ENCODE peak calls at places on chromosomes 3 and 15, in seven cellular contexts. One of them, this sample, is unnamed.

GRCh38 chr15:44193651-44194396 is 1.2 kb downstream of the FRMD5 start:
- DNase-seq in cardiac fibroblast: peak
- DNase-seq in kidney epithelial cell: no peak
- DNase-seq in lower lobe of right lung: no peak
- DNase-seq in GM12865: no peak
- DNase-seq in tibial nerve: no peak
- DNase-seq in heart left ventricle: no peak
- DNase-seq in this sample: no peak

GRCh38 chr3:173510565-173510964 is 113.0 kb downstream of the NLGN1 start:
- DNase-seq in cardiac fibroblast: no peak
- DNase-seq in kidney epithelial cell: no peak
- DNase-seq in lower lobe of right lung: no peak
- DNase-seq in GM12865: no peak
- DNase-seq in tibial nerve: no peak
- DNase-seq in heart left ventricle: no peak
- DNase-seq in this sample: no peak

GRCh38 chr15:65796610-65797012 is 4.5 kb upstream of the DENND4A start:
- DNase-seq in cardiac fibroblast: peak
- DNase-seq in kidney epithelial cell: peak
- DNase-seq in lower lobe of right lung: no peak
- DNase-seq in GM12865: no peak
- DNase-seq in tibial nerve: no peak
- DNase-seq in heart left ventricle: no peak
- DNase-seq in this sample: no peak

GRCh38 chr3:156605686-156606605 is 51.0 kb upstream of the SSR3 start:
- DNase-seq in cardiac fibroblast: peak
- DNase-seq in kidney epithelial cell: peak
- DNase-seq in lower lobe of right lung: peak
- DNase-seq in GM12865: no peak
- DNase-seq in tibial nerve: peak
- DNase-seq in heart left ventricle: peak
- DNase-seq in this sample: no peak

GRCh38 chr15:42155546-42156265 is 730 bp downstream of the PLA2G4F start:
- DNase-seq in cardiac fibroblast: no peak
- DNase-seq in kidney epithelial cell: no peak
- DNase-seq in lower lobe of right lung: peak
- DNase-seq in GM12865: no peak
- DNase-seq in tibial nerve: no peak
- DNase-seq in heart left ventricle: no peak
- DNase-seq in this sample: no peak

GRCh38 chr15:73632670-73633058 is 525 bp downstream of the NPTN start:
- DNase-seq in cardiac fibroblast: no peak
- DNase-seq in kidney epithelial cell: no peak
- DNase-seq in lower lobe of right lung: peak
- DNase-seq in GM12865: peak
- DNase-seq in tibial nerve: no peak
- DNase-seq in heart left ventricle: no peak
- DNase-seq in this sample: no peak

GRCh38 chr15:75589071-75589470 is 10.0 kb upstream of the PTPN9 start:
- DNase-seq in cardiac fibroblast: no peak
- DNase-seq in kidney epithelial cell: no peak
- DNase-seq in lower lobe of right lung: no peak
- DNase-seq in GM12865: no peak
- DNase-seq in tibial nerve: no peak
- DNase-seq in heart left ventricle: no peak
- DNase-seq in this sample: no peak

GRCh38 chr15:48832648-48833047 is 21.8 kb upstream of the CEP152 start:
- DNase-seq in cardiac fibroblast: no peak
- DNase-seq in kidney epithelial cell: no peak
- DNase-seq in lower lobe of right lung: no peak
- DNase-seq in GM12865: no peak
- DNase-seq in tibial nerve: no peak
- DNase-seq in heart left ventricle: no peak
- DNase-seq in this sample: no peak

GRCh38 chr15:45143056-45143455 is 13.3 kb downstream of the DUOX1 start:
- DNase-seq in cardiac fibroblast: no peak
- DNase-seq in kidney epithelial cell: no peak
- DNase-seq in lower lobe of right lung: no peak
- DNase-seq in GM12865: no peak
- DNase-seq in tibial nerve: no peak
- DNase-seq in heart left ventricle: no peak
- DNase-seq in this sample: no peak

GRCh38 chr3:47421741-47422649 is 41.2 kb downstream of the PTPN23 start:
- DNase-seq in cardiac fibroblast: peak
- DNase-seq in kidney epithelial cell: no peak
- DNase-seq in lower lobe of right lung: no peak
- DNase-seq in GM12865: no peak
- DNase-seq in tibial nerve: no peak
- DNase-seq in heart left ventricle: peak
- DNase-seq in this sample: no peak

GRCh38 chr15:60326824-60327654 is 70.7 kb downstream of the ANXA2 start:
- DNase-seq in cardiac fibroblast: peak
- DNase-seq in kidney epithelial cell: no peak
- DNase-seq in lower lobe of right lung: no peak
- DNase-seq in GM12865: peak
- DNase-seq in tibial nerve: peak
- DNase-seq in heart left ventricle: no peak
- DNase-seq in this sample: no peak

GRCh38 chr3:129453732-129454131 is 13.7 kb downstream of the IFT122 start:
- DNase-seq in cardiac fibroblast: peak
- DNase-seq in kidney epithelial cell: no peak
- DNase-seq in lower lobe of right lung: no peak
- DNase-seq in GM12865: no peak
- DNase-seq in tibial nerve: no peak
- DNase-seq in heart left ventricle: no peak
- DNase-seq in this sample: no peak

GRCh38 chr3:4570840-4571621 is 77.9 kb downstream of the ITPR1 start:
- DNase-seq in cardiac fibroblast: no peak
- DNase-seq in kidney epithelial cell: no peak
- DNase-seq in lower lobe of right lung: no peak
- DNase-seq in GM12865: peak
- DNase-seq in tibial nerve: no peak
- DNase-seq in heart left ventricle: no peak
- DNase-seq in this sample: no peak

GRCh38 chr3:29777869-29778268 is 497.0 kb downstream of the RBMS3 start:
- DNase-seq in cardiac fibroblast: no peak
- DNase-seq in kidney epithelial cell: no peak
- DNase-seq in lower lobe of right lung: no peak
- DNase-seq in GM12865: no peak
- DNase-seq in tibial nerve: no peak
- DNase-seq in heart left ventricle: no peak
- DNase-seq in this sample: no peak

GRCh38 chr3:72960812-72961518 is 35.6 kb upstream of the PPP4R2 start:
- DNase-seq in cardiac fibroblast: peak
- DNase-seq in kidney epithelial cell: no peak
- DNase-seq in lower lobe of right lung: no peak
- DNase-seq in GM12865: peak
- DNase-seq in tibial nerve: peak
- DNase-seq in heart left ventricle: peak
- DNase-seq in this sample: no peak

GRCh38 chr15:71400347-71400746 is 285.1 kb downstream of the THSD4 start:
- DNase-seq in cardiac fibroblast: no peak
- DNase-seq in kidney epithelial cell: no peak
- DNase-seq in lower lobe of right lung: no peak
- DNase-seq in GM12865: no peak
- DNase-seq in tibial nerve: no peak
- DNase-seq in heart left ventricle: no peak
- DNase-seq in this sample: no peak

DNA sequence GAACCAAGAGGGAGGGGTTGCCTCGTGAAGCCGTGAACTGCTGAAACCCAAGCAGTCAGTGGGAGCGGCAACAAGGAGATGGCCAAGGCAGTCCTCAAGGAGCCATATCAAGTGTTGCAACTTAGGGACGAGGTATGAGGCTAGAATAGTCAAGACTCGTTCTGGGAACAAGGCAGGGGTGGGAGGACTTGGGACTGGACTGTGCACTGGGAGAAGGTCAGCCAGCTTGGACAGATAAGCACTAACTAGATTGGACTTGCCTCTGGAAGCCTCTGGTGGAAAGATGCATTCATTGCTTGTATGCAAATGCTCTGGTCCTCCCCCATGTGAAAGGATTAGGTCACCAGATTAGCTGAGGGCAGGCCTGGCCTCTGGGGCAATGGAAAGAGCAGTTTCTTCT is 123.3 kb upstream of the CTNNB1 start:
- DNase-seq in cardiac fibroblast: peak
- DNase-seq in kidney epithelial cell: no peak
- DNase-seq in lower lobe of right lung: no peak
- DNase-seq in GM12865: no peak
- DNase-seq in tibial nerve: peak
- DNase-seq in heart left ventricle: peak
- DNase-seq in this sample: no peak
- TF ChIP-seq CTCF in cardiac fibroblast: no peak
- TF ChIP-seq CTCF in kidney epithelial cell: no peak
- TF ChIP-seq CTCF in lower lobe of right lung: no peak
- TF ChIP-seq CTCF in GM12865: no peak
- TF ChIP-seq CTCF in tibial nerve: no peak
- TF ChIP-seq CTCF in heart left ventricle: no peak
- TF ChIP-seq CTCF in this sample: no peak

GRCh38 chr3:151210676-151211381 is 7.8 kb upstream of the GPR171 start:
- DNase-seq in cardiac fibroblast: peak
- DNase-seq in kidney epithelial cell: no peak
- DNase-seq in lower lobe of right lung: no peak
- DNase-seq in GM12865: peak
- DNase-seq in tibial nerve: no peak
- DNase-seq in heart left ventricle: no peak
- DNase-seq in this sample: no peak
- TF ChIP-seq CTCF in cardiac fibroblast: peak
- TF ChIP-seq CTCF in kidney epithelial cell: peak
- TF ChIP-seq CTCF in lower lobe of right lung: no peak
- TF ChIP-seq CTCF in GM12865: peak
- TF ChIP-seq CTCF in tibial nerve: no peak
- TF ChIP-seq CTCF in heart left ventricle: no peak
- TF ChIP-seq CTCF in this sample: peak

GRCh38 chr15:97692317-97693015 is 268.0 kb upstream of the ARRDC4 start:
- DNase-seq in cardiac fibroblast: no peak
- DNase-seq in kidney epithelial cell: no peak
- DNase-seq in lower lobe of right lung: no peak
- DNase-seq in GM12865: no peak
- DNase-seq in tibial nerve: no peak
- DNase-seq in heart left ventricle: peak
- DNase-seq in this sample: no peak

GRCh38 chr15:97691799-97692198 is 268.7 kb upstream of the ARRDC4 start:
- DNase-seq in cardiac fibroblast: no peak
- DNase-seq in kidney epithelial cell: no peak
- DNase-seq in lower lobe of right lung: no peak
- DNase-seq in GM12865: no peak
- DNase-seq in tibial nerve: no peak
- DNase-seq in heart left ventricle: no peak
- DNase-seq in this sample: no peak

GRCh38 chr15:97686324-97686723 is 274.2 kb upstream of the ARRDC4 start:
- DNase-seq in cardiac fibroblast: no peak
- DNase-seq in kidney epithelial cell: no peak
- DNase-seq in lower lobe of right lung: no peak
- DNase-seq in GM12865: no peak
- DNase-seq in tibial nerve: no peak
- DNase-seq in heart left ventricle: no peak
- DNase-seq in this sample: no peak

GRCh38 chr15:97688177-97688576 is 272.3 kb upstream of the ARRDC4 start:
- DNase-seq in cardiac fibroblast: no peak
- DNase-seq in kidney epithelial cell: no peak
- DNase-seq in lower lobe of right lung: no peak
- DNase-seq in GM12865: no peak
- DNase-seq in tibial nerve: no peak
- DNase-seq in heart left ventricle: no peak
- DNase-seq in this sample: no peak

GRCh38 chr15:97688886-97689285 is 271.6 kb upstream of the ARRDC4 start:
- DNase-seq in cardiac fibroblast: no peak
- DNase-seq in kidney epithelial cell: no peak
- DNase-seq in lower lobe of right lung: no peak
- DNase-seq in GM12865: no peak
- DNase-seq in tibial nerve: no peak
- DNase-seq in heart left ventricle: no peak
- DNase-seq in this sample: no peak
- TF ChIP-seq CTCF in cardiac fibroblast: no peak
- TF ChIP-seq CTCF in kidney epithelial cell: no peak
- TF ChIP-seq CTCF in lower lobe of right lung: no peak
- TF ChIP-seq CTCF in GM12865: no peak
- TF ChIP-seq CTCF in tibial nerve: no peak
- TF ChIP-seq CTCF in heart left ventricle: no peak
- TF ChIP-seq CTCF in this sample: no peak

GRCh38 chr3:139320551-139321309 is 23.1 kb upstream of the MRPS22 start:
- DNase-seq in cardiac fibroblast: no peak
- DNase-seq in kidney epithelial cell: no peak
- DNase-seq in lower lobe of right lung: no peak
- DNase-seq in GM12865: no peak
- DNase-seq in tibial nerve: no peak
- DNase-seq in heart left ventricle: no peak
- DNase-seq in this sample: no peak

GRCh38 chr3:139317660-139318430 is 26.0 kb upstream of the MRPS22 start:
- DNase-seq in cardiac fibroblast: no peak
- DNase-seq in kidney epithelial cell: no peak
- DNase-seq in lower lobe of right lung: no peak
- DNase-seq in GM12865: no peak
- DNase-seq in tibial nerve: no peak
- DNase-seq in heart left ventricle: no peak
- DNase-seq in this sample: no peak

GRCh38 chr3:139318431-139318816 is 25.4 kb upstream of the MRPS22 start:
- DNase-seq in cardiac fibroblast: no peak
- DNase-seq in kidney epithelial cell: no peak
- DNase-seq in lower lobe of right lung: no peak
- DNase-seq in GM12865: no peak
- DNase-seq in tibial nerve: no peak
- DNase-seq in heart left ventricle: no peak
- DNase-seq in this sample: no peak

GRCh38 chr3:139318826-139319225 is 25.0 kb upstream of the MRPS22 start:
- DNase-seq in cardiac fibroblast: no peak
- DNase-seq in kidney epithelial cell: no peak
- DNase-seq in lower lobe of right lung: no peak
- DNase-seq in GM12865: no peak
- DNase-seq in tibial nerve: no peak
- DNase-seq in heart left ventricle: no peak
- DNase-seq in this sample: no peak

DNA sequence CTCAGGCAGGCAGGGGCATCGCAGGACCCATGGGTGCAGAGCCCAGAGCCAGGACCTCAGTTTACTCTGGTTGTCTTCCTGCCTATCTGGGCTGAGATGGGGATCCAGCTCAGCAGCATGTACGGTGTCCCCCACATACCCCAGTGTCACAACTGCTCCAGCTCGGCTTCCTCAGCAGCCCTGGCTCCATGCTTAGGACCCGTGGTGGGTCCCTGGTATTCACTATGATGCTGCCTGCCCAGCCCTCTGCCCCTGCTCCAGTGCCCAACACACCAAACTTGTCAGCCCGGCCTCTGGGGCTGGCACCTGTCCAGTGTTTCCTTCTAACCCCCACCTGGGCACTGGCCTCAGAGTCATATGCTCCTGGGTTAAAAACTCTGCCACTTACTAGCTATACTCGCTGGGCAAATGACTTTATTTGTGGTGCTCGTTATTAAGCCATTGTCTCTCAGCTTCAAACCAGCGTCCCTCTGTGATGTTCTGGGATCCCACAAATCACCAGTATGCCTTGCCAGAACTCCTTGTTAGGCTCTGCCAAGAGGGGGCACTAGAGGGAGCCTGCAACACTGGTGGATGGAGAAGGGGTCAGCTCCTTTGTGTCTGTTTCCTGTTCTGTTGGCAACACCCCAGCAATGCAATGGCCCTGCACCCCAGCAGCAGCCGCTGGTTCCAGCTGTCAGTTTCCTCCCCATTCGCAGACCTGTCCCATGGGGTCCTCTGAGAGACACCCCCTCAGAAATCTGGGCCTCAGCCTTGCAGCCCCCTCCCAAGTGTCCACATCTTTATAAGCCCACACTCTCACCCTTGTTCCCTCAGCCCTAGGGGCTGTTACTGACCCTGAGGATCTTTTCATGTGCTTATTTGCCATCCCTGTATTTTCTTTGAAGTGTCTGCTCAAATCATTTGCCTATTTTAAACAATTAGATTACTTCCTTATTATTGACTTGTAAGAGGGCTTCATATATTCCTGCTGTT is 24.1 kb upstream of the MRPS22 start:
- DNase-seq in cardiac fibroblast: peak
- DNase-seq in kidney epithelial cell: no peak
- DNase-seq in lower lobe of right lung: no peak
- DNase-seq in GM12865: peak
- DNase-seq in tibial nerve: no peak
- DNase-seq in heart left ventricle: no peak
- DNase-seq in this sample: no peak
- TF ChIP-seq CTCF in cardiac fibroblast: peak
- TF ChIP-seq CTCF in kidney epithelial cell: peak
- TF ChIP-seq CTCF in lower lobe of right lung: peak
- TF ChIP-seq CTCF in GM12865: peak
- TF ChIP-seq CTCF in tibial nerve: no peak
- TF ChIP-seq CTCF in heart left ventricle: peak
- TF ChIP-seq CTCF in this sample: peak